ENCODE peak calls at places on chromosomes 11 and 22, in six cellular contexts. R, X, J, C, E and H are unnamed samples.

GRCh38 chr11:102390667-102391449 is 43.8 kb downstream of the BIRC2 start:
- DNase-seq in X (peak), R (peak), J (no peak), C (peak), E (peak), H (no peak)

GRCh38 chr22:43829448-43829821 is 17.3 kb upstream of the EFCAB6 start:
- DNase-seq in X (no peak), E (no peak), J (no peak), C (no peak), R (peak), H (no peak)

GRCh38 chr11:78256962-78257361 is 68.2 kb downstream of the USP35 start:
- DNase-seq in J (no peak), R (peak), C (peak), E (peak), X (peak), H (peak)

GRCh38 chr11:10303558-10304363 is 1.1 kb upstream of the ADM start:
- DNase-seq in R (no peak), C (peak), J (no peak), X (peak), E (no peak), H (no peak)

GRCh38 chr11:13076961-13077360 is 67.8 kb downstream of the RASSF10 start:
- DNase-seq in R (no peak), E (no peak), J (no peak), X (no peak), C (no peak), H (no peak)

GRCh38 chr11:99142237-99142636 is 121.5 kb downstream of the CNTN5 start:
- DNase-seq in X (no peak), E (no peak), R (no peak), C (no peak), J (no peak), H (no peak)

GRCh38 chr11:128707671-128708070 is 13.8 kb downstream of the FLI1 start:
- DNase-seq in C (peak), J (no peak), E (no peak), X (no peak), R (no peak), H (no peak)

GRCh38 chr22:17303840-17304779 is 65.2 kb upstream of the CECR2 start:
- DNase-seq in R (no peak), C (no peak), E (no peak), X (peak), J (no peak), H (no peak)

GRCh38 chr22:23177197-23177596 is 3.1 kb upstream of the BCR start:
- DNase-seq in X (no peak), E (no peak), J (no peak), C (no peak), R (no peak), H (no peak)

DNA sequence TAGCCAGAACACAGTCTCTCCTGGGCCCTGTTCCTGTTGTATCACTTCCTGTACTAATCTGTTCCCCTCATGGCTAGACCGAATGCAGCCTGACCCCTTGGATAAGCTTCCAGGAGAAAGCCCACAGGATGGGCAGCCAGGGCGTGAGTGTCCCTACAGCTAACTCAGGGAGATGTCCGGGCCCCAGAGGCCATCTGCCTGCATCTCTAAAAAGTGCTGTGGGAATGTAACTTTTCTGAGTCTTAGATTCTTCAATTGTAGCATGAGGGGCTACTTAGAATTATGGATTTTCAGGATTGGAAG is 7.7 kb upstream of the MALAT1 start:
- DNase-seq in R (peak), E (no peak), X (no peak), C (no peak), J (no peak), H (no peak)
- H3K27ac ChIP-seq in R (peak), E (peak), X (peak), C (peak), J (peak), H (peak)

DNA sequence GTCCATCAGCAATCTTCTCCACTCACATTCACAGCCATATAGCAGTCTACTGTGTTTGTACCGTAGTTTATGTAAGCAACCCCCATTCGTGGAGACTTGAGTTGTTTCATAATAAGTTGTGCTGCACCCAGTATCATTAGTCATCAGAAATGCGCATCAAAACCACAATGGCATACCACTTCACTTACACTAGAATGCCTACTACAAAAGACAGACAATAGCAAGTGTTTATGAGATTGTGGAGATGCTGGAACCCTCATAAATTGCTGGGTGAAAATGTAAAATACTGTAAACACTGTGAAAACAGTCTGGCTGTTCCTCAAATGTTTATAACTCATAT is 133.3 kb downstream of the ATXN10 start:
- DNase-seq in X (no peak), R (no peak), E (no peak), J (no peak), C (peak), H (no peak)
- H3K27ac ChIP-seq in X (no peak), R (peak), E (no peak), J (peak), C (no peak), H (no peak)

DNA sequence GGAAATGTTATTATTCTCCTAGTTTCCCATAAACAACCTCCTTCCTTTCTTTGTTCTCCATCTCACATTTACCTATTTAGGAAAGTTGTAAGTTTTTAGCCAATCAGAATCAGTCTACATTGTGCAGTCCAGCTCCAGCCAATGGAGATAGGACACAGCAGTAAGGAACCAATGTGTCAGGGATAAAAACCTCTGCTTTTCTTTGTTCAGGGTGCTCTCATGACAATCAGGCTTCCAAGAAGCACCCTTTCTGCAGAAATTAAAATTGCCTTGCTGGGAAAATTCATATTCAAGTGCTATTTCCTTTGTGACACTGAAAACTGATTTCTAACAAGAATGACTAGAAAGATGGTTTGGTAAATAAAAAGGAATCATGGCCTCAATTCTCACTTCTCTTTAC is 14.6 kb downstream of the SCGB2A1 start:
- DNase-seq in J (no peak), R (no peak), E (no peak), X (no peak), C (no peak), H (no peak)
- H3K27ac ChIP-seq in J (no peak), R (no peak), E (no peak), X (no peak), C (no peak), H (no peak)

GRCh38 chr11:67280341-67280790 is 8.7 kb upstream of the ANKRD13D start:
- DNase-seq in E (no peak), X (no peak), C (no peak), J (no peak), R (peak), H (no peak)
- H3K27ac ChIP-seq in E (peak), X (peak), C (no peak), J (peak), R (no peak), H (no peak)

DNA sequence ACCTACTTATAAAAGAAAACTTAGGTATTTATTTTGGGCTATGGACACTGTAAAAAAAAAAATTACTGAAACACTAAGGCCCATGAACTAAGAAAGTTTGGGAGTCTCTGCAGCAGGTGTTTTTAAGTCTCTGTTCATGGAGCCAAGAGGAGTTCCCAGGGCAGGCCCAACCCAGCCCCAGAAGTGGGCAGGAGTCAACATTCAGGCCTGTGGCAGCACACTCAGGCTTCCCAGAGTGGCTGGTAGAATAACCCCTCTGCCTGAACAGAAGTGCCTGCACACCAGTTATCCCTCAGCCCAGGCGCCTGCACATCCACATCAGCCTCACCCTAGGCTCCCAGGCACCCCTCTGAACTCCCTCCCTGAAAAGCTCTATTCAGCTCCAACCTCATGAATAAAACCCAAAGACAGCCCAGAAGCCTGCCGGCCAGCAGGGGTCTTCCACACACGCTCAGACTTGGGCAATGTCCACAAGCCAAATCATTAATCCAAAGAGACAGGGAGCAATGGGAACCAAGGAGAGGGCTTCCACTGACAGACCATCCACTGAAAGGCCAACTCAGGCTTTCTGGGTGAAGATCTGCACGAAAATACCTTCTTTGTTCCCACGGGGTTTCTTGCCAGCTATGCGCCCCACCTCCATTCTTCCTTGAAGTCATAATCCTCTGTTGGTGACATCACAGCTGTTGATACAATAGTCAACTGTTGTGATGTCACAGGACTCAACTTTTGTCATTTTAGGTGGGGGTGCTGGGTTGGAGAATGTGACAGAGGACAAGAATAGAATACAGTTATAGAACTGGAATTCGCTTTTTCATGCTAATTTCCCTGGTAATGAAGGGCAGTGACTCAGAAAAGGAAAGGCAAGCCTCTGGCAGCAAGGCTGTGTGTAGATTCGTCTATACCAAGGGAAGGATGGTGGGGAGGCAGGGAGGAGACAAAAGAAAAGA is 83.7 kb downstream of the RPL27A start:
- DNase-seq in C (no peak), E (no peak), X (peak), R (no peak), J (no peak), H (no peak)
- H3K27ac ChIP-seq in C (peak), E (peak), X (peak), R (peak), J (peak), H (peak)

DNA sequence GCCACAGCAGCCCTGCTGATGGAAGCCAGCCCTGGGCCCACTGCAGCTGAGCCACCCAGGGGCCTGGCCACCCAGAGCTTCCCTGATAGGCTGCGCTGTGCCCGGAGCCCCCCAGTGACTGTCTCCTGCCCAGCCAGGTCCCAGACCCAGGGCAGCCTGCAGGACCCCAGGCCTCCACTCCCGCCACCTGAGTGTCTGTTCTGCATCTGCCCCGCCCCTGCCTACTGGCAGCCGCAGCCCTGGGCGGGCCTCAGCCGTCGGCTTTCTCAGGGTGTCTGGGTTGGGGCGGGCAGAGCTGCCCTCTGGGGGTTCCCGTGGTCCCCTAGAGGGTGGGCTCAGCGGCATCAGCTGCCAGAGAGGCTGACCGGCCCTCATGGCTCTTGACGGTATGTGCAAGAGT is 12.5 kb upstream of the PIM3 start:
- DNase-seq in R (no peak), C (no peak), X (peak), J (no peak), E (no peak), H (no peak)
- H3K27ac ChIP-seq in R (peak), C (no peak), X (peak), J (peak), E (peak), H (no peak)

GRCh38 chr11:45091563-45092392 is 54.7 kb upstream of the PRDM11 start:
- DNase-seq in C (peak), E (no peak), J (no peak), X (no peak), R (peak), H (no peak)

GRCh38 chr11:45089845-45090499 is 56.5 kb upstream of the PRDM11 start:
- DNase-seq in E (no peak), C (peak), J (no peak), X (no peak), R (no peak), H (no peak)

GRCh38 chr11:45092901-45093760 is 53.3 kb upstream of the PRDM11 start:
- DNase-seq in C (peak), R (no peak), X (peak), E (no peak), J (no peak), H (no peak)

GRCh38 chr11:45089251-45089650 is 57.2 kb upstream of the PRDM11 start:
- DNase-seq in X (peak), E (peak), C (peak), J (no peak), R (peak), H (peak)

DNA sequence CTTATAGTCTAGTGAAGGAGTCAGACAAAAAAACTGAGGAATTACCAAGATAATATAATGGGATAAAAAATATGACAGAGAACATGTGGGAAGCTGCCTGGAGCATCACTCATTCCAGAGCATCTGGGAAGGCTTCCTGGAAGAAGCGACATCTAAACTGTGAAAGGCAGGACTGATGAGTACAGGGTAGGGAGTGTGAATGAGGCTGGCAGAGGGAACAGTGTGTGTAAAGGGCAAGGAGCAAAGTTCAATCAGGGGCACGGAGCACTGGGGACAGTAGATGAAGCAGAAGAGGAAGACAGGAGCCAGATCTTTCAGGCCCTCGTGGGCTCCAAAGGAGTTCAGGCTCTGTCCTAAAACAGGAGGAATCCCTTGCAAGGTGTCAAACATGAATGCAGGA is 55.8 kb upstream of the PRDM11 start:
- DNase-seq in E (no peak), J (no peak), C (no peak), R (no peak), X (no peak), H (no peak)
- H3K27ac ChIP-seq in E (peak), J (peak), C (peak), R (no peak), X (no peak), H (peak)

GRCh38 chr11:27718346-27718852 is 18.1 kb upstream of the BDNF start:
- DNase-seq in J (no peak), X (no peak), R (peak), E (no peak), C (peak), H (no peak)

GRCh38 chr11:27716216-27716615 is 16.0 kb upstream of the BDNF start:
- DNase-seq in J (no peak), R (no peak), X (no peak), E (no peak), C (peak), H (no peak)

GRCh38 chr11:27717377-27717776 is 17.1 kb upstream of the BDNF start:
- DNase-seq in R (no peak), C (peak), J (no peak), E (no peak), X (no peak), H (no peak)

GRCh38 chr11:27717801-27718229 is 17.6 kb upstream of the BDNF start:
- DNase-seq in C (peak), E (no peak), J (no peak), R (no peak), X (no peak), H (no peak)

GRCh38 chr11:27716850-27717249 is 16.6 kb upstream of the BDNF start:
- DNase-seq in E (no peak), R (no peak), J (no peak), C (peak), X (no peak), H (no peak)
- H3K27ac ChIP-seq in E (no peak), R (no peak), J (no peak), C (no peak), X (no peak), H (no peak)

GRCh38 chr22:21842946-21843345 is 24.5 kb downstream of the MAPK1 start:
- DNase-seq in R (no peak), J (no peak), C (no peak), E (no peak), X (no peak), H (no peak)
- H3K27ac ChIP-seq in R (no peak), J (no peak), C (no peak), E (no peak), X (no peak), H (no peak)

GRCh38 chr22:48942698-48943566 is 884.7 kb downstream of the BRD1 start:
- DNase-seq in C (no peak), E (no peak), R (peak), J (no peak), X (peak), H (no peak)

GRCh38 chr22:48940266-48940987 is 887.2 kb downstream of the BRD1 start:
- DNase-seq in J (no peak), C (no peak), X (peak), R (peak), E (no peak), H (no peak)

GRCh38 chr22:48943567-48944432 is 883.9 kb downstream of the BRD1 start:
- DNase-seq in R (peak), J (no peak), E (no peak), X (peak), C (no peak), H (no peak)

GRCh38 chr22:48940988-48941902 is 886.4 kb downstream of the BRD1 start:
- DNase-seq in E (no peak), X (peak), C (no peak), J (no peak), R (peak), H (no peak)

GRCh38 chr22:48941903-48942625 is 885.6 kb downstream of the BRD1 start:
- DNase-seq in E (no peak), C (no peak), R (peak), J (no peak), X (peak), H (no peak)
- H3K27ac ChIP-seq in E (no peak), C (no peak), R (no peak), J (no peak), X (no peak), H (no peak)